ENCODE peak calls at places on chromosome 19, in ten cellular contexts. One of them, this sample, is unnamed.

GRCh38 chr19:6564393-6564792 is 26.6 kb downstream of the CD70 start:
- DNase-seq in activated T-cell treated with anti-CD3 and anti-CD28 coated beads for 24 hours: no peak
- DNase-seq in activated CD8-positive, alpha-beta memory T cell treated with anti-CD3 and anti-CD28 coated beads, Interleukin-2, amount 50 U/mL, for 4 hours: no peak
- DNase-seq in heart right ventricle: no peak
- DNase-seq in RPMI7951: peak; percentile 41
- DNase-seq in HFFc6: no peak
- DNase-seq in AG04450: no peak
- DNase-seq in fibroblast of pulmonary artery: peak; percentile 34
- DNase-seq in skeletal muscle cell: no peak
- DNase-seq in HTR-8/SVneo: no peak
- DNase-seq in this sample: no peak

GRCh38 chr19:2426661-2427322 is 594 bp downstream of the TIMM13 start:
- DNase-seq in activated CD8-positive, alpha-beta memory T cell treated with anti-CD3 and anti-CD28 coated beads, Interleukin-2, amount 50 U/mL, for 4 hours: peak; percentile 54
- DNase-seq in heart right ventricle: no peak
- DNase-seq in activated T-cell treated with anti-CD3 and anti-CD28 coated beads for 24 hours: peak; percentile 37
- DNase-seq in HFFc6: no peak
- DNase-seq in fibroblast of pulmonary artery: peak; percentile 37
- DNase-seq in HTR-8/SVneo: peak; percentile 53
- DNase-seq in AG04450: no peak
- DNase-seq in RPMI7951: peak; percentile 33
- DNase-seq in skeletal muscle cell: no peak
- DNase-seq in this sample: no peak

GRCh38 chr19:10078329-10078728 is 7.8 kb upstream of the SHFL start:
- DNase-seq in HTR-8/SVneo: no peak
- DNase-seq in activated CD8-positive, alpha-beta memory T cell treated with anti-CD3 and anti-CD28 coated beads, Interleukin-2, amount 50 U/mL, for 4 hours: no peak
- DNase-seq in skeletal muscle cell: no peak
- DNase-seq in fibroblast of pulmonary artery: no peak
- DNase-seq in heart right ventricle: no peak
- DNase-seq in AG04450: no peak
- DNase-seq in HFFc6: no peak
- DNase-seq in activated T-cell treated with anti-CD3 and anti-CD28 coated beads for 24 hours: no peak
- DNase-seq in RPMI7951: no peak
- DNase-seq in this sample: no peak

GRCh38 chr19:55088543-55089265 is 13.0 kb downstream of the EPS8L1 start:
- DNase-seq in activated CD8-positive, alpha-beta memory T cell treated with anti-CD3 and anti-CD28 coated beads, Interleukin-2, amount 50 U/mL, for 4 hours: peak; percentile 81
- DNase-seq in RPMI7951: peak; percentile 61
- DNase-seq in activated T-cell treated with anti-CD3 and anti-CD28 coated beads for 24 hours: peak; percentile 73
- DNase-seq in skeletal muscle cell: no peak
- DNase-seq in heart right ventricle: peak; percentile 77
- DNase-seq in HFFc6: peak; percentile 55
- DNase-seq in HTR-8/SVneo: peak; percentile 71
- DNase-seq in AG04450: peak; percentile 13
- DNase-seq in fibroblast of pulmonary artery: peak; percentile 66
- DNase-seq in this sample: peak; percentile 69

GRCh38 chr19:19342086-19343015 is 21.7 kb downstream of the MAU2 start:
- DNase-seq in heart right ventricle: peak; percentile 50
- DNase-seq in HTR-8/SVneo: peak; percentile 74
- DNase-seq in AG04450: peak; percentile 8
- DNase-seq in HFFc6: peak; percentile 51
- DNase-seq in activated CD8-positive, alpha-beta memory T cell treated with anti-CD3 and anti-CD28 coated beads, Interleukin-2, amount 50 U/mL, for 4 hours: no peak
- DNase-seq in fibroblast of pulmonary artery: peak; percentile 69
- DNase-seq in RPMI7951: peak; percentile 37
- DNase-seq in skeletal muscle cell: no peak
- DNase-seq in activated T-cell treated with anti-CD3 and anti-CD28 coated beads for 24 hours: no peak
- DNase-seq in this sample: no peak

GRCh38 chr19:55487884-55488687 is at the start of gene SSC5D:
- DNase-seq in activated CD8-positive, alpha-beta memory T cell treated with anti-CD3 and anti-CD28 coated beads, Interleukin-2, amount 50 U/mL, for 4 hours: no peak
- DNase-seq in AG04450: no peak
- DNase-seq in skeletal muscle cell: no peak
- DNase-seq in HTR-8/SVneo: no peak
- DNase-seq in heart right ventricle: no peak
- DNase-seq in fibroblast of pulmonary artery: peak; percentile 62
- DNase-seq in RPMI7951: peak; percentile 77
- DNase-seq in HFFc6: peak; percentile 48
- DNase-seq in activated T-cell treated with anti-CD3 and anti-CD28 coated beads for 24 hours: no peak
- DNase-seq in this sample: no peak

GRCh38 chr19:40962460-40962961 is 28.6 kb upstream of the CYP2B6 start:
- DNase-seq in skeletal muscle cell: no peak
- DNase-seq in activated T-cell treated with anti-CD3 and anti-CD28 coated beads for 24 hours: no peak
- DNase-seq in activated CD8-positive, alpha-beta memory T cell treated with anti-CD3 and anti-CD28 coated beads, Interleukin-2, amount 50 U/mL, for 4 hours: no peak
- DNase-seq in AG04450: no peak
- DNase-seq in HFFc6: peak; percentile 68
- DNase-seq in HTR-8/SVneo: peak; percentile 45
- DNase-seq in heart right ventricle: no peak
- DNase-seq in fibroblast of pulmonary artery: peak; percentile 27
- DNase-seq in RPMI7951: peak; percentile 79
- DNase-seq in this sample: no peak

GRCh38 chr19:17755977-17756670 is 4.8 kb downstream of the FCHO1 start:
- DNase-seq in activated T-cell treated with anti-CD3 and anti-CD28 coated beads for 24 hours: no peak
- DNase-seq in skeletal muscle cell: no peak
- DNase-seq in HFFc6: no peak
- DNase-seq in heart right ventricle: no peak
- DNase-seq in activated CD8-positive, alpha-beta memory T cell treated with anti-CD3 and anti-CD28 coated beads, Interleukin-2, amount 50 U/mL, for 4 hours: peak; percentile 29
- DNase-seq in fibroblast of pulmonary artery: peak; percentile 56
- DNase-seq in RPMI7951: peak; percentile 43
- DNase-seq in AG04450: no peak
- DNase-seq in HTR-8/SVneo: no peak
- DNase-seq in this sample: peak; percentile 42

GRCh38 chr19:911197-912033 is 1.6 kb downstream of the R3HDM4 start:
- DNase-seq in HFFc6: no peak
- DNase-seq in RPMI7951: no peak
- DNase-seq in activated T-cell treated with anti-CD3 and anti-CD28 coated beads for 24 hours: no peak
- DNase-seq in heart right ventricle: no peak
- DNase-seq in HTR-8/SVneo: no peak
- DNase-seq in activated CD8-positive, alpha-beta memory T cell treated with anti-CD3 and anti-CD28 coated beads, Interleukin-2, amount 50 U/mL, for 4 hours: no peak
- DNase-seq in skeletal muscle cell: no peak
- DNase-seq in AG04450: no peak
- DNase-seq in fibroblast of pulmonary artery: no peak
- DNase-seq in this sample: no peak

GRCh38 chr19:31586282-31586681 is 237.0 kb upstream of the TSHZ3 start:
- DNase-seq in HFFc6: peak; percentile 2
- DNase-seq in RPMI7951: peak; percentile 9
- DNase-seq in HTR-8/SVneo: no peak
- DNase-seq in heart right ventricle: no peak
- DNase-seq in activated CD8-positive, alpha-beta memory T cell treated with anti-CD3 and anti-CD28 coated beads, Interleukin-2, amount 50 U/mL, for 4 hours: no peak
- DNase-seq in skeletal muscle cell: no peak
- DNase-seq in activated T-cell treated with anti-CD3 and anti-CD28 coated beads for 24 hours: no peak
- DNase-seq in AG04450: peak; percentile 26
- DNase-seq in fibroblast of pulmonary artery: no peak
- DNase-seq in this sample: no peak

GRCh38 chr19:11338164-11338563 is 1.3 kb downstream of the RAB3D start:
- DNase-seq in HFFc6: no peak
- DNase-seq in HTR-8/SVneo: no peak
- DNase-seq in RPMI7951: no peak
- DNase-seq in heart right ventricle: no peak
- DNase-seq in fibroblast of pulmonary artery: no peak
- DNase-seq in skeletal muscle cell: no peak
- DNase-seq in activated CD8-positive, alpha-beta memory T cell treated with anti-CD3 and anti-CD28 coated beads, Interleukin-2, amount 50 U/mL, for 4 hours: no peak
- DNase-seq in activated T-cell treated with anti-CD3 and anti-CD28 coated beads for 24 hours: no peak
- DNase-seq in AG04450: no peak
- DNase-seq in this sample: no peak

GRCh38 chr19:42412223-42412622 is 15.0 kb downstream of the LIPE start:
- DNase-seq in skeletal muscle cell: no peak
- DNase-seq in HTR-8/SVneo: peak; percentile 46
- DNase-seq in AG04450: no peak
- DNase-seq in heart right ventricle: no peak
- DNase-seq in fibroblast of pulmonary artery: no peak
- DNase-seq in RPMI7951: peak; percentile 31
- DNase-seq in activated T-cell treated with anti-CD3 and anti-CD28 coated beads for 24 hours: no peak
- DNase-seq in activated CD8-positive, alpha-beta memory T cell treated with anti-CD3 and anti-CD28 coated beads, Interleukin-2, amount 50 U/mL, for 4 hours: no peak
- DNase-seq in HFFc6: peak; percentile 19
- DNase-seq in this sample: no peak

GRCh38 chr19:32876236-32876918 is 6.8 kb upstream of the SLC7A9 start:
- DNase-seq in HFFc6: no peak
- DNase-seq in activated T-cell treated with anti-CD3 and anti-CD28 coated beads for 24 hours: no peak
- DNase-seq in fibroblast of pulmonary artery: no peak
- DNase-seq in HTR-8/SVneo: no peak
- DNase-seq in heart right ventricle: no peak
- DNase-seq in AG04450: no peak
- DNase-seq in activated CD8-positive, alpha-beta memory T cell treated with anti-CD3 and anti-CD28 coated beads, Interleukin-2, amount 50 U/mL, for 4 hours: no peak
- DNase-seq in skeletal muscle cell: no peak
- DNase-seq in RPMI7951: no peak
- DNase-seq in this sample: no peak

GRCh38 chr19:10235003-10235402 is 3.9 kb upstream of the S1PR2 start:
- DNase-seq in HTR-8/SVneo: no peak
- DNase-seq in activated CD8-positive, alpha-beta memory T cell treated with anti-CD3 and anti-CD28 coated beads, Interleukin-2, amount 50 U/mL, for 4 hours: no peak
- DNase-seq in activated T-cell treated with anti-CD3 and anti-CD28 coated beads for 24 hours: no peak
- DNase-seq in AG04450: no peak
- DNase-seq in HFFc6: no peak
- DNase-seq in skeletal muscle cell: no peak
- DNase-seq in RPMI7951: no peak
- DNase-seq in heart right ventricle: no peak
- DNase-seq in fibroblast of pulmonary artery: no peak
- DNase-seq in this sample: no peak

GRCh38 chr19:41427647-41428480 is 690 bp upstream of the B3GNT8 start:
- DNase-seq in HFFc6: no peak
- DNase-seq in RPMI7951: no peak
- DNase-seq in HTR-8/SVneo: no peak
- DNase-seq in AG04450: no peak
- DNase-seq in fibroblast of pulmonary artery: no peak
- DNase-seq in activated T-cell treated with anti-CD3 and anti-CD28 coated beads for 24 hours: no peak
- DNase-seq in heart right ventricle: no peak
- DNase-seq in skeletal muscle cell: no peak
- DNase-seq in activated CD8-positive, alpha-beta memory T cell treated with anti-CD3 and anti-CD28 coated beads, Interleukin-2, amount 50 U/mL, for 4 hours: peak; percentile 32
- DNase-seq in this sample: no peak

GRCh38 chr19:44702551-44703176 is 3.7 kb downstream of the CEACAM16 start:
- DNase-seq in HFFc6: no peak
- DNase-seq in fibroblast of pulmonary artery: no peak
- DNase-seq in AG04450: no peak
- DNase-seq in HTR-8/SVneo: no peak
- DNase-seq in skeletal muscle cell: no peak
- DNase-seq in heart right ventricle: no peak
- DNase-seq in activated T-cell treated with anti-CD3 and anti-CD28 coated beads for 24 hours: no peak
- DNase-seq in activated CD8-positive, alpha-beta memory T cell treated with anti-CD3 and anti-CD28 coated beads, Interleukin-2, amount 50 U/mL, for 4 hours: no peak
- DNase-seq in RPMI7951: peak; percentile 94
- DNase-seq in this sample: no peak

GRCh38 chr19:2123682-2124387 is 27.1 kb downstream of the IZUMO4 start:
- DNase-seq in activated T-cell treated with anti-CD3 and anti-CD28 coated beads for 24 hours: no peak
- DNase-seq in skeletal muscle cell: no peak
- DNase-seq in HTR-8/SVneo: peak; percentile 14
- DNase-seq in heart right ventricle: no peak
- DNase-seq in RPMI7951: peak; percentile 16
- DNase-seq in HFFc6: no peak
- DNase-seq in fibroblast of pulmonary artery: peak; percentile 10
- DNase-seq in AG04450: no peak
- DNase-seq in activated CD8-positive, alpha-beta memory T cell treated with anti-CD3 and anti-CD28 coated beads, Interleukin-2, amount 50 U/mL, for 4 hours: no peak
- DNase-seq in this sample: no peak

GRCh38 chr19:16222806-16223205 is 25.1 kb downstream of the AP1M1 start:
- DNase-seq in HTR-8/SVneo: no peak
- DNase-seq in RPMI7951: no peak
- DNase-seq in skeletal muscle cell: no peak
- DNase-seq in activated CD8-positive, alpha-beta memory T cell treated with anti-CD3 and anti-CD28 coated beads, Interleukin-2, amount 50 U/mL, for 4 hours: no peak
- DNase-seq in fibroblast of pulmonary artery: no peak
- DNase-seq in AG04450: peak; percentile 10
- DNase-seq in activated T-cell treated with anti-CD3 and anti-CD28 coated beads for 24 hours: no peak
- DNase-seq in heart right ventricle: no peak
- DNase-seq in HFFc6: no peak
- DNase-seq in this sample: no peak

GRCh38 chr19:10353793-10354391 is 14.5 kb upstream of the ICAM3 start:
- DNase-seq in fibroblast of pulmonary artery: peak; percentile 15
- DNase-seq in activated CD8-positive, alpha-beta memory T cell treated with anti-CD3 and anti-CD28 coated beads, Interleukin-2, amount 50 U/mL, for 4 hours: no peak
- DNase-seq in AG04450: no peak
- DNase-seq in HFFc6: no peak
- DNase-seq in HTR-8/SVneo: no peak
- DNase-seq in skeletal muscle cell: no peak
- DNase-seq in activated T-cell treated with anti-CD3 and anti-CD28 coated beads for 24 hours: peak; percentile 45
- DNase-seq in heart right ventricle: peak; percentile 85
- DNase-seq in RPMI7951: no peak
- DNase-seq in this sample: no peak

GRCh38 chr19:14614099-14614412 is 31.2 kb downstream of the CLEC17A start:
- DNase-seq in activated CD8-positive, alpha-beta memory T cell treated with anti-CD3 and anti-CD28 coated beads, Interleukin-2, amount 50 U/mL, for 4 hours: no peak
- DNase-seq in skeletal muscle cell: no peak
- DNase-seq in fibroblast of pulmonary artery: no peak
- DNase-seq in HTR-8/SVneo: no peak
- DNase-seq in heart right ventricle: no peak
- DNase-seq in AG04450: no peak
- DNase-seq in activated T-cell treated with anti-CD3 and anti-CD28 coated beads for 24 hours: no peak
- DNase-seq in HFFc6: no peak
- DNase-seq in RPMI7951: no peak
- DNase-seq in this sample: no peak

GRCh38 chr19:5567360-5567970 is at the start of gene TINCR:
- DNase-seq in fibroblast of pulmonary artery: no peak
- DNase-seq in heart right ventricle: no peak
- DNase-seq in HTR-8/SVneo: no peak
- DNase-seq in activated CD8-positive, alpha-beta memory T cell treated with anti-CD3 and anti-CD28 coated beads, Interleukin-2, amount 50 U/mL, for 4 hours: no peak
- DNase-seq in AG04450: no peak
- DNase-seq in activated T-cell treated with anti-CD3 and anti-CD28 coated beads for 24 hours: no peak
- DNase-seq in RPMI7951: no peak
- DNase-seq in skeletal muscle cell: no peak
- DNase-seq in HFFc6: no peak
- DNase-seq in this sample: no peak

GRCh38 chr19:42069619-42070293 is at the start of gene GRIK5:
- DNase-seq in HTR-8/SVneo: no peak
- DNase-seq in skeletal muscle cell: no peak
- DNase-seq in HFFc6: no peak
- DNase-seq in heart right ventricle: no peak
- DNase-seq in RPMI7951: no peak
- DNase-seq in fibroblast of pulmonary artery: no peak
- DNase-seq in activated T-cell treated with anti-CD3 and anti-CD28 coated beads for 24 hours: no peak
- DNase-seq in AG04450: no peak
- DNase-seq in activated CD8-positive, alpha-beta memory T cell treated with anti-CD3 and anti-CD28 coated beads, Interleukin-2, amount 50 U/mL, for 4 hours: no peak
- DNase-seq in this sample: no peak

GRCh38 chr19:7450243-7451223 is 38.3 kb downstream of the PEX11G start:
- DNase-seq in HTR-8/SVneo: no peak
- DNase-seq in AG04450: peak; percentile 29
- DNase-seq in heart right ventricle: no peak
- DNase-seq in activated CD8-positive, alpha-beta memory T cell treated with anti-CD3 and anti-CD28 coated beads, Interleukin-2, amount 50 U/mL, for 4 hours: no peak
- DNase-seq in RPMI7951: peak; percentile 18
- DNase-seq in HFFc6: no peak
- DNase-seq in activated T-cell treated with anti-CD3 and anti-CD28 coated beads for 24 hours: no peak
- DNase-seq in skeletal muscle cell: no peak
- DNase-seq in fibroblast of pulmonary artery: peak; percentile 31
- DNase-seq in this sample: no peak

GRCh38 chr19:2455481-2456300 is 1.1 kb downstream of the LMNB2 start:
- DNase-seq in heart right ventricle: peak; percentile 29
- DNase-seq in HFFc6: no peak
- DNase-seq in skeletal muscle cell: no peak
- DNase-seq in fibroblast of pulmonary artery: no peak
- DNase-seq in activated CD8-positive, alpha-beta memory T cell treated with anti-CD3 and anti-CD28 coated beads, Interleukin-2, amount 50 U/mL, for 4 hours: peak; percentile 51
- DNase-seq in AG04450: no peak
- DNase-seq in HTR-8/SVneo: no peak
- DNase-seq in activated T-cell treated with anti-CD3 and anti-CD28 coated beads for 24 hours: peak; percentile 19
- DNase-seq in RPMI7951: no peak
- DNase-seq in this sample: peak; percentile 15

GRCh38 chr19:4375620-4376228 is 24.6 kb downstream of the SH3GL1 start:
- DNase-seq in AG04450: no peak
- DNase-seq in skeletal muscle cell: peak; percentile 50
- DNase-seq in RPMI7951: peak; percentile 82
- DNase-seq in fibroblast of pulmonary artery: peak; percentile 80
- DNase-seq in HFFc6: peak; percentile 82
- DNase-seq in heart right ventricle: no peak
- DNase-seq in activated T-cell treated with anti-CD3 and anti-CD28 coated beads for 24 hours: no peak
- DNase-seq in HTR-8/SVneo: no peak
- DNase-seq in activated CD8-positive, alpha-beta memory T cell treated with anti-CD3 and anti-CD28 coated beads, Interleukin-2, amount 50 U/mL, for 4 hours: no peak
- DNase-seq in this sample: no peak

GRCh38 chr19:53868091-53868891 is 608 bp downstream of the MYADM start:
- DNase-seq in heart right ventricle: peak; percentile 59
- DNase-seq in AG04450: no peak
- DNase-seq in activated CD8-positive, alpha-beta memory T cell treated with anti-CD3 and anti-CD28 coated beads, Interleukin-2, amount 50 U/mL, for 4 hours: peak; percentile 33
- DNase-seq in HTR-8/SVneo: peak; percentile 69
- DNase-seq in HFFc6: peak; percentile 64
- DNase-seq in skeletal muscle cell: no peak
- DNase-seq in activated T-cell treated with anti-CD3 and anti-CD28 coated beads for 24 hours: no peak
- DNase-seq in fibroblast of pulmonary artery: peak; percentile 69
- DNase-seq in RPMI7951: peak; percentile 79
- DNase-seq in this sample: no peak

GRCh38 chr19:45117167-45117594 is 24.2 kb downstream of the PPP1R37 start:
- DNase-seq in activated T-cell treated with anti-CD3 and anti-CD28 coated beads for 24 hours: peak; percentile 55
- DNase-seq in activated CD8-positive, alpha-beta memory T cell treated with anti-CD3 and anti-CD28 coated beads, Interleukin-2, amount 50 U/mL, for 4 hours: peak; percentile 62
- DNase-seq in heart right ventricle: no peak
- DNase-seq in HTR-8/SVneo: no peak
- DNase-seq in skeletal muscle cell: no peak
- DNase-seq in HFFc6: no peak
- DNase-seq in RPMI7951: no peak
- DNase-seq in AG04450: no peak
- DNase-seq in fibroblast of pulmonary artery: no peak
- DNase-seq in this sample: no peak

GRCh38 chr19:2634228-2634951 is 68.1 kb downstream of the GNG7 start:
- DNase-seq in HFFc6: no peak
- DNase-seq in fibroblast of pulmonary artery: peak; percentile 81
- DNase-seq in heart right ventricle: no peak
- DNase-seq in AG04450: no peak
- DNase-seq in skeletal muscle cell: no peak
- DNase-seq in activated T-cell treated with anti-CD3 and anti-CD28 coated beads for 24 hours: no peak
- DNase-seq in HTR-8/SVneo: no peak
- DNase-seq in activated CD8-positive, alpha-beta memory T cell treated with anti-CD3 and anti-CD28 coated beads, Interleukin-2, amount 50 U/mL, for 4 hours: no peak
- DNase-seq in RPMI7951: no peak
- DNase-seq in this sample: no peak

This sample was measured in T follicular helper cell.